ENCODE peak calls at places on chromosomes 6 and 20, in four cellular contexts. A, T, H and S are unnamed samples.

GRCh38 chr20:23022849-23023248 is 12.3 kb upstream of the SSTR4 start:
- DNase-seq in A (no peak), T (peak), H (no peak), S (no peak)

GRCh38 chr6:41200296-41200900 is 551 bp downstream of the TREML2 start:
- DNase-seq in A (no peak), T (peak), H (no peak), S (no peak)

GRCh38 chr6:44554194-44554593 is 166.7 kb downstream of the CDC5L start:
- DNase-seq in A (no peak), T (no peak), H (no peak), S (no peak)

GRCh38 chr6:44116643-44117382 is 10.4 kb downstream of the MRPL14 start:
- DNase-seq in A (no peak), T (peak), H (no peak), S (no peak)

GRCh38 chr6:7138921-7139358 is 31.2 kb downstream of the RREB1 start:
- DNase-seq in A (no peak), T (no peak), H (no peak), S (no peak)

GRCh38 chr20:23289724-23290395 is 60.7 kb upstream of the NXT1 start:
- DNase-seq in A (no peak), T (no peak), H (no peak), S (peak)

GRCh38 chr6:75863001-75863400 is 114.0 kb downstream of the MYO6 start:
- DNase-seq in A (no peak), T (no peak), H (no peak), S (no peak)

GRCh38 chr6:136656121-136656520 is 105.9 kb upstream of the MAP7 start:
- DNase-seq in A (no peak), T (no peak), H (no peak), S (no peak)

GRCh38 chr6:46015119-46015968 is at the start of gene CLIC5:
- DNase-seq in A (peak), T (no peak), H (peak), S (no peak)

GRCh38 chr6:78995946-78996345 is 82.1 kb downstream of the PHIP start:
- DNase-seq in A (no peak), T (peak), H (no peak), S (no peak)

GRCh38 chr20:44050925-44051660 is 135.9 kb downstream of the JPH2 start:
- DNase-seq in A (peak), T (no peak), H (no peak), S (peak)

GRCh38 chr6:22418714-22419113 is 121.9 kb upstream of the PRL start:
- DNase-seq in A (no peak), T (no peak), H (no peak), S (no peak)

GRCh38 chr6:62614442-62614841 is 328.4 kb upstream of the KHDRBS2 start:
- DNase-seq in A (no peak), T (no peak), H (no peak), S (no peak)

GRCh38 chr6:42155293-42155692 is 12.9 kb upstream of the C6orf132 start:
- DNase-seq in A (no peak), T (no peak), H (no peak), S (no peak)

GRCh38 chr20:49186535-49187329 is 1.4 kb downstream of the STAU1 start:
- DNase-seq in A (peak), T (peak), H (no peak), S (peak)

GRCh38 chr20:63363981-63364536 is 2.9 kb upstream of the CHRNA4 start:
- DNase-seq in A (no peak), T (no peak), H (peak), S (no peak)

GRCh38 chr6:89978749-89979145 is 84.5 kb downstream of the GJA10 start:
- DNase-seq in A (no peak), T (no peak), H (no peak), S (no peak)

GRCh38 chr6:29651413-29652197 is 5.3 kb upstream of the MOG start:
- DNase-seq in A (no peak), T (peak), H (no peak), S (no peak)

GRCh38 chr6:36897629-36898028 is 11.9 kb downstream of the C6orf89 start:
- DNase-seq in A (no peak), T (no peak), H (no peak), S (no peak)
- TF ChIP-seq CTCF in A (no peak), T (no peak), H (no peak), S (peak)

DNA sequence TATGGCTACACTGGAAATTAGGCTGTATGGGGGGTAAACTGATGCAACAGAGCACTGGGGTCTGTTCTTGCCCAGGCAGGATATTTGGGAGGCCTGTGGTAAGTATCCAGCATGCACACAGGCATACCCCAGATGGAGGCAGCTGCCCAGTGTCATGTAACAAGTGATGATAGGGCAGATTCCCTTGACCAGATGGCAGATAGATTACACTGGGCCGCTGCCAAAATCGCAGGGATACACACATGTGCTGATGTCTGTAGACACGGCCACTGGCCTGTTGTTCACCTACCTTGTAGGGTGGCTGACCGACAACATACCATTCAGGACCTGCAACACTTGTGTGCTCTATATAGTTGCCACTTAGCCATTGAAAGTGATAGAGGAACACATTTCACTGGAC is 35.4 kb upstream of the HSF2 start:
- DNase-seq in A (no peak), T (no peak), H (no peak), S (no peak)
- H3K4me3 ChIP-seq in A (no peak), T (no peak), H (no peak), S (no peak)

DNA sequence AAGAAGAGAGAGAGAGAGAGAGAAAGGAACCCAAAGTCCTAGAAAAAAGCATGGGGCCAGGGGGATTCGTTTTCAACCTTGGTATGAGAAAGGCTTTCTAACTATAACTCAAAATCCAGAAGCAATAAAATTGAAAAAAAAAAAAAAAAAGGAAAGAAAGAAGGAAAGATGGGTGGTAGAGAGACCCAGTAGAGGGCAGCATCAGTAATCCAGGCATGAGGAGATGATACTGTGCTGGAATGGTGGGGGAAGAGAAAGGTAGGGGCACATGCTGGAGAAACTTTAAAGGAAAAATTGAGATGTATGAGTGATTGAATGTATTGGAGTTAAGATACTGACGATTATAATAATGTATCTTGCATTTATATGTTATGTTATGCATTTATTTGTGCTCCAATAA is 1040.7 kb upstream of the FLRT3 start:
- DNase-seq in A (no peak), T (no peak), H (no peak), S (no peak)
- TF ChIP-seq CTCF in A (no peak), T (no peak), H (no peak), S (peak)

GRCh38 chr6:13733178-13733851 is 21.7 kb upstream of the RANBP9 start:
- DNase-seq in A (peak), T (peak), H (peak), S (no peak)
- H3K4me3 ChIP-seq in A (no peak), T (peak), H (peak), S (no peak)

GRCh38 chr6:10259676-10260075 is 155.2 kb downstream of the TFAP2A start:
- DNase-seq in A (no peak), T (no peak), H (no peak), S (no peak)

GRCh38 chr6:10258341-10258740 is 156.5 kb downstream of the TFAP2A start:
- DNase-seq in A (no peak), T (no peak), H (no peak), S (no peak)

GRCh38 chr6:10250655-10251220 is 164.1 kb downstream of the TFAP2A start:
- DNase-seq in A (no peak), T (no peak), H (no peak), S (no peak)

DNA sequence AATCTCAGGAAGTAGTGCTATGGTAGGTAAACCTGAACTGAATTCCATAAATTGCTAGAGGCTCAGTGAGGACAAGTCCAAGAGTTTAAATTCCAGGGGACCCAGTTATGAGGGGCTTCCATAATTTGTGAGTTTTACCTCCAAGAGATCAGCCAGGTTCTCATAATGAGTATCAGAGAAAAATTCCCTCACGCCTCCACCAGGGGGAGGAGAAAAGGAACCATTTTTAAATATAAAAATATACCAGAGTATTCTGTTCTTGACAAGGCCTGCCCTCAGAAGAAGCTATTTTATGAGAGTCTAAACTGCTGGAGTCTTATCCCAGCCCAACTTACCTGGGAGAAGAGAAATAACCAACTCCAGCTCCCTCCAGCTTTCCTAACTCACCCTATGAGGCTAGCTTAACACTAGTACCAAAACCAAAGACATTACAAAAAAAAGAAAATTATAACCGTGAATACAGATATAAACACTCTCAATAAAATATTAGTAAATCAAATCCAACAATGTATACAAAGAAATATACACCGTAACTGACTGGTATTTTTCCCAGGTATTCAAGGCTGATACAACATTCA is 158.7 kb downstream of the TFAP2A start:
- DNase-seq in A (no peak), T (no peak), H (no peak), S (no peak)
- TF ChIP-seq CTCF in A (peak), T (peak), H (no peak), S (peak)

DNA sequence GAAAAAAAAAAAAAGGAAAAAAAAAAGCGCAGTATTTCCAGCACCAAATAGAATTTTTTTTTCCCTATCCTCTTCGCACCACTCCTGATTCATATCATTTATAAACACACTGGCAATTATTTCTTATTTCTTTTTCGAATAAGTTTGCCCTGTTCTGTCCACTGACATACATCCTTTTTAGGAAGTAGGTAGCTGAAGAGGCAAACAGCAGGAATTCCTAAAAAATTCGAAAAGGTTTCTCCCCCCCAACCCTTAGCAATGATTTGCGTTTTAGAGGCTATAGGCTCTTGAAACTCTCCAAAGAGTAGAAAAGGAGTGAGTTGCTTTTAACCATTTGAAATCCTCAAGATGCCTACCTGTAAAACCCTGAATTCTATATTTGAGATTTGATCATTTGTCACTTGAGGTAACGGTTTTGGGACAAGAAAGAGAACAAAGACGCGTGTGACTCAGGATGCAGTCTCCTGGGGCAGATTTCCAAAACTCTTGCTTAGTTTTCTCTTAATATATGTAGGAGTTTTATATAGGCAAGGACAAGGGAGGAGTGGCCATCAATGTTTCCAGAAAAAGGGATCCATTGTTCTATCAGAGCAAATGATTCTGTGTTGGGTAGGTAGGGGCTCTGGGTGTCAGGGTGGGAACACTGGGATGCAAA is 531 bp upstream of the CCN2 start:
- DNase-seq in A (no peak), T (peak), H (no peak), S (no peak)
- H3K4me3 ChIP-seq in A (peak), T (peak), H (peak), S (peak)